ENCODE peak calls at places on chromosomes 7 and 10, in eight cellular contexts. V, Q, S, C, T, W, Z and K are unnamed samples.

GRCh38 chr10:124130198-124130597 is 36.8 kb upstream of the CHST15 start:
- DNase-seq in V (no peak), Q (no peak), S (no peak), C (no peak), T (no peak), W (no peak), Z (no peak), K (no peak)

GRCh38 chr10:31808258-31809218 is 120.1 kb downstream of the ARHGAP12 start:
- DNase-seq in V (peak; percentile 88), Q (no peak), S (peak; percentile 70), C (peak; percentile 70), T (no peak), W (peak; percentile 38), Z (peak; percentile 83), K (peak; percentile 70)

GRCh38 chr7:73341877-73342276 is 13.9 kb downstream of the FKBP6 start:
- DNase-seq in V (peak; percentile 93), Q (no peak), S (no peak), C (peak; percentile 76), T (no peak), W (no peak), Z (peak; percentile 74), K (peak; percentile 47)

GRCh38 chr10:132196178-132197113 is 9.7 kb downstream of the DPYSL4 start:
- DNase-seq in V (no peak), Q (no peak), S (no peak), C (no peak), T (no peak), W (no peak), Z (no peak), K (no peak)

GRCh38 chr10:29873941-29874340 is 185.4 kb downstream of the JCAD start:
- DNase-seq in V (peak; percentile 27), Q (no peak), S (no peak), C (peak; percentile 89), T (no peak), W (no peak), Z (no peak), K (no peak)

GRCh38 chr7:151410405-151411390 is 860 bp upstream of the WDR86 start:
- DNase-seq in V (peak; percentile 61), Q (peak; percentile 42), S (no peak), C (no peak), T (no peak), W (no peak), Z (no peak), K (no peak)

GRCh38 chr7:151844080-151844827 is 32.7 kb downstream of the PRKAG2 start:
- DNase-seq in V (peak; percentile 93), Q (no peak), S (no peak), C (peak; percentile 75), T (no peak), W (no peak), Z (peak; percentile 76), K (peak; percentile 76)

GRCh38 chr10:96560970-96561887 is 25.6 kb downstream of the TM9SF3 start:
- DNase-seq in V (peak; percentile 51), Q (no peak), S (no peak), C (peak; percentile 12), T (no peak), W (no peak), Z (no peak), K (peak; percentile 12)

GRCh38 chr7:38411404-38411803 is 138.0 kb upstream of the TARP start:
- DNase-seq in V (peak; percentile 51), Q (no peak), S (no peak), C (peak; percentile 3), T (no peak), W (peak; percentile 12), Z (no peak), K (no peak)

GRCh38 chr7:120738816-120739215 is 119.1 kb downstream of the TSPAN12 start:
- DNase-seq in V (no peak), Q (peak; percentile 29), S (no peak), C (no peak), T (no peak), W (no peak), Z (no peak), K (no peak)

GRCh38 chr10:85548038-85548437 is 818.6 kb downstream of the GRID1 start:
- DNase-seq in V (peak; percentile 47), Q (peak; percentile 18), S (no peak), C (peak; percentile 34), T (no peak), W (peak; percentile 54), Z (peak; percentile 58), K (no peak)

GRCh38 chr10:96339956-96340904 is 18.6 kb downstream of the OPALIN start:
- DNase-seq in V (peak; percentile 88), Q (peak; percentile 51), S (peak; percentile 26), C (peak; percentile 50), T (peak; percentile 12), W (peak; percentile 61), Z (peak; percentile 59), K (peak; percentile 52)